ENCODE peak calls at places on chromosomes 11 and 22, in nine cellular contexts. One of them, this sample, is unnamed.

GRCh38 chr11:59894616-59895015 is 16.0 kb downstream of the OOSP3 start:
- DNase-seq in GM12891: no peak
- DNase-seq in GDM1: no peak
- DNase-seq in SW480: no peak
- DNase-seq in activated T-cell treated with anti-CD3 and anti-CD28 coated beads, Interleukin-2, amount 50 U/mL, for 72 hours: no peak
- DNase-seq in HT1080: no peak
- DNase-seq in stimulated activated CD8-positive, alpha-beta memory T cell treated with anti-CD3 and anti-CD28 coated beads, Interleukin-4, amount 100 ng/mL, for 24 hours: no peak
- DNase-seq in RKO: no peak
- DNase-seq in ELR: no peak
- DNase-seq in this sample: no peak

GRCh38 chr11:83510530-83511449 is 224.6 kb upstream of the CCDC90B start:
- DNase-seq in ELR: no peak
- DNase-seq in stimulated activated CD8-positive, alpha-beta memory T cell treated with anti-CD3 and anti-CD28 coated beads, Interleukin-4, amount 100 ng/mL, for 24 hours: no peak
- DNase-seq in activated T-cell treated with anti-CD3 and anti-CD28 coated beads, Interleukin-2, amount 50 U/mL, for 72 hours: no peak
- DNase-seq in SW480: no peak
- DNase-seq in GDM1: no peak
- DNase-seq in HT1080: peak; percentile 1
- DNase-seq in RKO: no peak
- DNase-seq in GM12891: no peak
- DNase-seq in this sample: no peak

GRCh38 chr11:70713988-70714665 is 315.8 kb downstream of the CTTN start:
- DNase-seq in SW480: no peak
- DNase-seq in activated T-cell treated with anti-CD3 and anti-CD28 coated beads, Interleukin-2, amount 50 U/mL, for 72 hours: no peak
- DNase-seq in stimulated activated CD8-positive, alpha-beta memory T cell treated with anti-CD3 and anti-CD28 coated beads, Interleukin-4, amount 100 ng/mL, for 24 hours: no peak
- DNase-seq in RKO: no peak
- DNase-seq in GDM1: no peak
- DNase-seq in HT1080: no peak
- DNase-seq in ELR: no peak
- DNase-seq in GM12891: no peak
- DNase-seq in this sample: peak; percentile 64

GRCh38 chr11:1299621-1300020 is 9.8 kb downstream of the TOLLIP start:
- DNase-seq in activated T-cell treated with anti-CD3 and anti-CD28 coated beads, Interleukin-2, amount 50 U/mL, for 72 hours: no peak
- DNase-seq in GM12891: no peak
- DNase-seq in GDM1: no peak
- DNase-seq in ELR: no peak
- DNase-seq in SW480: no peak
- DNase-seq in RKO: no peak
- DNase-seq in HT1080: no peak
- DNase-seq in stimulated activated CD8-positive, alpha-beta memory T cell treated with anti-CD3 and anti-CD28 coated beads, Interleukin-4, amount 100 ng/mL, for 24 hours: no peak
- DNase-seq in this sample: no peak

GRCh38 chr11:87917111-87917510 is 258.1 kb downstream of the RAB38 start:
- DNase-seq in ELR: peak; percentile 66
- DNase-seq in activated T-cell treated with anti-CD3 and anti-CD28 coated beads, Interleukin-2, amount 50 U/mL, for 72 hours: no peak
- DNase-seq in stimulated activated CD8-positive, alpha-beta memory T cell treated with anti-CD3 and anti-CD28 coated beads, Interleukin-4, amount 100 ng/mL, for 24 hours: no peak
- DNase-seq in GDM1: no peak
- DNase-seq in SW480: no peak
- DNase-seq in HT1080: peak; percentile 80
- DNase-seq in RKO: peak; percentile 17
- DNase-seq in GM12891: no peak
- DNase-seq in this sample: no peak

GRCh38 chr11:110606415-110606814 is 105.8 kb downstream of the ARHGAP20 start:
- DNase-seq in RKO: no peak
- DNase-seq in GDM1: no peak
- DNase-seq in activated T-cell treated with anti-CD3 and anti-CD28 coated beads, Interleukin-2, amount 50 U/mL, for 72 hours: no peak
- DNase-seq in GM12891: no peak
- DNase-seq in HT1080: no peak
- DNase-seq in ELR: no peak
- DNase-seq in stimulated activated CD8-positive, alpha-beta memory T cell treated with anti-CD3 and anti-CD28 coated beads, Interleukin-4, amount 100 ng/mL, for 24 hours: no peak
- DNase-seq in SW480: no peak
- DNase-seq in this sample: no peak

GRCh38 chr11:16883179-16883578 is 131.0 kb downstream of the PLEKHA7 start:
- DNase-seq in GM12891: no peak
- DNase-seq in activated T-cell treated with anti-CD3 and anti-CD28 coated beads, Interleukin-2, amount 50 U/mL, for 72 hours: no peak
- DNase-seq in GDM1: peak; percentile 46
- DNase-seq in stimulated activated CD8-positive, alpha-beta memory T cell treated with anti-CD3 and anti-CD28 coated beads, Interleukin-4, amount 100 ng/mL, for 24 hours: no peak
- DNase-seq in SW480: peak; percentile 28
- DNase-seq in ELR: no peak
- DNase-seq in HT1080: peak; percentile 68
- DNase-seq in RKO: peak; percentile 37
- DNase-seq in this sample: no peak

GRCh38 chr11:46912526-46913150 is 5.7 kb downstream of the LRP4 start:
- DNase-seq in SW480: peak; percentile 44
- DNase-seq in RKO: no peak
- DNase-seq in GM12891: no peak
- DNase-seq in HT1080: no peak
- DNase-seq in activated T-cell treated with anti-CD3 and anti-CD28 coated beads, Interleukin-2, amount 50 U/mL, for 72 hours: no peak
- DNase-seq in stimulated activated CD8-positive, alpha-beta memory T cell treated with anti-CD3 and anti-CD28 coated beads, Interleukin-4, amount 100 ng/mL, for 24 hours: no peak
- DNase-seq in GDM1: no peak
- DNase-seq in ELR: no peak
- DNase-seq in this sample: peak; percentile 77

GRCh38 chr11:73286240-73286810 is 14.2 kb downstream of the P2RY6 start:
- DNase-seq in RKO: no peak
- DNase-seq in SW480: no peak
- DNase-seq in ELR: no peak
- DNase-seq in activated T-cell treated with anti-CD3 and anti-CD28 coated beads, Interleukin-2, amount 50 U/mL, for 72 hours: no peak
- DNase-seq in GM12891: no peak
- DNase-seq in stimulated activated CD8-positive, alpha-beta memory T cell treated with anti-CD3 and anti-CD28 coated beads, Interleukin-4, amount 100 ng/mL, for 24 hours: no peak
- DNase-seq in GDM1: no peak
- DNase-seq in HT1080: no peak
- DNase-seq in this sample: no peak

GRCh38 chr11:65189191-65189590 is 7.5 kb downstream of the CAPN1 start:
- DNase-seq in activated T-cell treated with anti-CD3 and anti-CD28 coated beads, Interleukin-2, amount 50 U/mL, for 72 hours: no peak
- DNase-seq in GM12891: no peak
- DNase-seq in HT1080: no peak
- DNase-seq in ELR: no peak
- DNase-seq in RKO: no peak
- DNase-seq in SW480: no peak
- DNase-seq in GDM1: no peak
- DNase-seq in stimulated activated CD8-positive, alpha-beta memory T cell treated with anti-CD3 and anti-CD28 coated beads, Interleukin-4, amount 100 ng/mL, for 24 hours: no peak
- DNase-seq in this sample: no peak

GRCh38 chr11:13109616-13110015 is 100.5 kb downstream of the RASSF10 start:
- DNase-seq in activated T-cell treated with anti-CD3 and anti-CD28 coated beads, Interleukin-2, amount 50 U/mL, for 72 hours: no peak
- DNase-seq in GM12891: no peak
- DNase-seq in RKO: no peak
- DNase-seq in HT1080: peak; percentile 55
- DNase-seq in stimulated activated CD8-positive, alpha-beta memory T cell treated with anti-CD3 and anti-CD28 coated beads, Interleukin-4, amount 100 ng/mL, for 24 hours: no peak
- DNase-seq in ELR: no peak
- DNase-seq in SW480: no peak
- DNase-seq in GDM1: no peak
- DNase-seq in this sample: no peak

GRCh38 chr22:45242778-45243191 is 2.1 kb upstream of the KIAA0930 start:
- DNase-seq in GDM1: no peak
- DNase-seq in stimulated activated CD8-positive, alpha-beta memory T cell treated with anti-CD3 and anti-CD28 coated beads, Interleukin-4, amount 100 ng/mL, for 24 hours: no peak
- DNase-seq in activated T-cell treated with anti-CD3 and anti-CD28 coated beads, Interleukin-2, amount 50 U/mL, for 72 hours: no peak
- DNase-seq in HT1080: no peak
- DNase-seq in SW480: no peak
- DNase-seq in ELR: peak; percentile 12
- DNase-seq in GM12891: no peak
- DNase-seq in RKO: no peak
- DNase-seq in this sample: no peak

GRCh38 chr11:96254087-96254486 is 88.9 kb downstream of the MAML2 start:
- DNase-seq in GM12891: no peak
- DNase-seq in stimulated activated CD8-positive, alpha-beta memory T cell treated with anti-CD3 and anti-CD28 coated beads, Interleukin-4, amount 100 ng/mL, for 24 hours: no peak
- DNase-seq in activated T-cell treated with anti-CD3 and anti-CD28 coated beads, Interleukin-2, amount 50 U/mL, for 72 hours: no peak
- DNase-seq in GDM1: peak; percentile 64
- DNase-seq in RKO: no peak
- DNase-seq in ELR: peak; percentile 73
- DNase-seq in HT1080: peak; percentile 95
- DNase-seq in SW480: peak; percentile 91
- DNase-seq in this sample: no peak

GRCh38 chr11:36328956-36329673 is 33.0 kb downstream of the PRR5L start:
- DNase-seq in GDM1: no peak
- DNase-seq in stimulated activated CD8-positive, alpha-beta memory T cell treated with anti-CD3 and anti-CD28 coated beads, Interleukin-4, amount 100 ng/mL, for 24 hours: no peak
- DNase-seq in RKO: no peak
- DNase-seq in HT1080: no peak
- DNase-seq in ELR: peak; percentile 35
- DNase-seq in GM12891: no peak
- DNase-seq in SW480: no peak
- DNase-seq in activated T-cell treated with anti-CD3 and anti-CD28 coated beads, Interleukin-2, amount 50 U/mL, for 72 hours: no peak
- DNase-seq in this sample: no peak

GRCh38 chr11:12216542-12217422 is 106.4 kb downstream of the MICAL2 start:
- DNase-seq in GM12891: no peak
- DNase-seq in RKO: no peak
- DNase-seq in activated T-cell treated with anti-CD3 and anti-CD28 coated beads, Interleukin-2, amount 50 U/mL, for 72 hours: no peak
- DNase-seq in GDM1: peak; percentile 49
- DNase-seq in HT1080: peak; percentile 51
- DNase-seq in ELR: no peak
- DNase-seq in stimulated activated CD8-positive, alpha-beta memory T cell treated with anti-CD3 and anti-CD28 coated beads, Interleukin-4, amount 100 ng/mL, for 24 hours: no peak
- DNase-seq in SW480: no peak
- DNase-seq in this sample: no peak

GRCh38 chr11:121536116-121536515 is 83.3 kb upstream of the SORL1-AS1 start:
- DNase-seq in SW480: no peak
- DNase-seq in HT1080: no peak
- DNase-seq in RKO: no peak
- DNase-seq in GDM1: no peak
- DNase-seq in stimulated activated CD8-positive, alpha-beta memory T cell treated with anti-CD3 and anti-CD28 coated beads, Interleukin-4, amount 100 ng/mL, for 24 hours: no peak
- DNase-seq in ELR: no peak
- DNase-seq in activated T-cell treated with anti-CD3 and anti-CD28 coated beads, Interleukin-2, amount 50 U/mL, for 72 hours: no peak
- DNase-seq in GM12891: no peak
- DNase-seq in this sample: no peak

GRCh38 chr11:8967159-8967558 is 2.9 kb upstream of the TMEM9B start:
- DNase-seq in RKO: no peak
- DNase-seq in activated T-cell treated with anti-CD3 and anti-CD28 coated beads, Interleukin-2, amount 50 U/mL, for 72 hours: no peak
- DNase-seq in GM12891: no peak
- DNase-seq in ELR: no peak
- DNase-seq in HT1080: no peak
- DNase-seq in SW480: no peak
- DNase-seq in stimulated activated CD8-positive, alpha-beta memory T cell treated with anti-CD3 and anti-CD28 coated beads, Interleukin-4, amount 100 ng/mL, for 24 hours: no peak
- DNase-seq in GDM1: no peak
- DNase-seq in this sample: no peak

GRCh38 chr11:74384641-74385040 is 13.6 kb downstream of the PGM2L1 start:
- DNase-seq in RKO: no peak
- DNase-seq in HT1080: no peak
- DNase-seq in stimulated activated CD8-positive, alpha-beta memory T cell treated with anti-CD3 and anti-CD28 coated beads, Interleukin-4, amount 100 ng/mL, for 24 hours: no peak
- DNase-seq in GDM1: no peak
- DNase-seq in SW480: no peak
- DNase-seq in GM12891: no peak
- DNase-seq in ELR: no peak
- DNase-seq in activated T-cell treated with anti-CD3 and anti-CD28 coated beads, Interleukin-2, amount 50 U/mL, for 72 hours: no peak
- DNase-seq in this sample: no peak

GRCh38 chr22:43467571-43467970 is 55.8 kb downstream of the MPPED1 start:
- DNase-seq in HT1080: no peak
- DNase-seq in SW480: no peak
- DNase-seq in GDM1: no peak
- DNase-seq in GM12891: no peak
- DNase-seq in activated T-cell treated with anti-CD3 and anti-CD28 coated beads, Interleukin-2, amount 50 U/mL, for 72 hours: no peak
- DNase-seq in stimulated activated CD8-positive, alpha-beta memory T cell treated with anti-CD3 and anti-CD28 coated beads, Interleukin-4, amount 100 ng/mL, for 24 hours: no peak
- DNase-seq in RKO: no peak
- DNase-seq in ELR: no peak
- DNase-seq in this sample: no peak

This sample was measured in WTC11.